ENCODE peak calls at places on chromosome 1, in six cellular contexts. S is AG09309; L is activated T-helper 1 cell treated with anti-CD3 and anti-CD28 coated beads, Interleukin-12 subunit alpha, Interleukin-12 subunit beta, Interleukin-2, Interleukin-4 antibody, amounts not matched to agents 30 ng/mL and 10 ng/mL and 1 ng/mL, durations not matched to agents 14 hours and 24 hours and 36 hours; F is activated CD4-positive, alpha-beta T cell treated with anti-CD3 and anti-CD28 coated beads for 24 hours; C is memory B cell; V is cardiac fibroblast. K is an unnamed sample.

GRCh38 chr1:247269075-247269580 is 13.3 kb downstream of the VN1R5 start:
- DNase-seq in S (no peak), L (no peak), F (no peak), C (no peak), V (no peak), K (no peak)

GRCh38 chr1:200714504-200715187 is 24.0 kb upstream of the CAMSAP2 start:
- DNase-seq in S (no peak), L (no peak), F (no peak), C (no peak), V (no peak), K (no peak)

GRCh38 chr1:235901461-235901860 is 34.8 kb upstream of the LYST start:
- DNase-seq in S (no peak), L (no peak), F (no peak), C (no peak), V (no peak), K (no peak)

GRCh38 chr1:150466964-150467363 is 20.3 kb upstream of the TARS2 start:
- DNase-seq in S (no peak), L (no peak), F (no peak), C (no peak), V (no peak), K (no peak)

GRCh38 chr1:41712081-41712480 is 206.6 kb downstream of the HIVEP3 start:
- DNase-seq in S (no peak), L (no peak), F (no peak), C (no peak), V (no peak), K (no peak)

GRCh38 chr1:19315378-19316206 is 3.5 kb downstream of the SLC66A1 start:
- DNase-seq in S (no peak), L (no peak), F (no peak), C (peak; percentile 66), V (peak; percentile 42), K (no peak)

GRCh38 chr1:227844320-227845114 is 29.0 kb downstream of the PRSS38 start:
- DNase-seq in S (no peak), L (no peak), F (no peak), C (no peak), V (no peak), K (no peak)

GRCh38 chr1:52676249-52676903 is 21.8 kb downstream of the COA7 start:
- DNase-seq in S (no peak), L (no peak), F (no peak), C (no peak), V (peak; percentile 47), K (no peak)

GRCh38 chr1:163263818-163264217 is 57.9 kb upstream of the NUF2 start:
- DNase-seq in S (no peak), L (no peak), F (no peak), C (no peak), V (no peak), K (no peak)

GRCh38 chr1:39841429-39841828 is 41.9 kb downstream of the TRIT1 start:
- DNase-seq in S (no peak), L (no peak), F (no peak), C (no peak), V (no peak), K (no peak)

GRCh38 chr1:7224644-7225043 is 439.4 kb downstream of the CAMTA1 start:
- DNase-seq in S (no peak), L (no peak), F (no peak), C (no peak), V (no peak), K (no peak)

GRCh38 chr1:15767941-15768340 is 9.3 kb downstream of the FBLIM1 start:
- DNase-seq in S (no peak), L (no peak), F (no peak), C (no peak), V (no peak), K (no peak)

GRCh38 chr1:237804516-237804915 is 86.2 kb downstream of the ZP4 start:
- DNase-seq in S (no peak), L (no peak), F (no peak), C (no peak), V (no peak), K (no peak)

GRCh38 chr1:181135815-181136737 is 47.6 kb downstream of the IER5 start:
- DNase-seq in S (peak; percentile 73), L (no peak), F (no peak), C (no peak), V (peak; percentile 63), K (no peak)

K was measured in NCI-H1930.